ENCODE peak calls at places on chromosomes 6 and 20, in four cellular contexts. P, W, N and O are unnamed samples.

GRCh38 chr6:107318100-107318736 is 141.1 kb downstream of the PDSS2 start:
- DNase-seq in P (peak), W (peak), N (peak), O (peak)

GRCh38 chr20:32983459-32984112 is 20.6 kb downstream of the SUN5 start:
- DNase-seq in P (no peak), W (no peak), N (no peak), O (no peak)

GRCh38 chr20:59577037-59577808 is 27.1 kb upstream of the PHACTR3 start:
- DNase-seq in P (no peak), W (no peak), N (no peak), O (no peak)

GRCh38 chr6:1544603-1545002 is 65.1 kb upstream of the FOXC1 start:
- DNase-seq in P (no peak), W (no peak), N (no peak), O (no peak)

GRCh38 chr6:150091466-150091865 is 22.5 kb upstream of the ULBP3 start:
- DNase-seq in P (no peak), W (no peak), N (no peak), O (no peak)

GRCh38 chr6:43579171-43579570 is 3.2 kb downstream of the POLH start:
- DNase-seq in P (peak), W (no peak), N (peak), O (peak)

GRCh38 chr6:45655630-45656422 is 278.1 kb upstream of the SUPT3H start:
- DNase-seq in P (peak), W (no peak), N (peak), O (peak)

GRCh38 chr20:54219751-54220426 is 12.0 kb downstream of the PFDN4 start:
- DNase-seq in P (peak), W (no peak), N (peak), O (peak)

GRCh38 chr20:1304711-1305515 is 24.0 kb downstream of the SDCBP2 start:
- DNase-seq in P (no peak), W (no peak), N (no peak), O (no peak)

GRCh38 chr6:52420668-52421358 is 671 bp downstream of the EFHC1 start:
- DNase-seq in P (peak), W (no peak), N (peak), O (peak)

GRCh38 chr6:168616807-168617756 is 176.1 kb downstream of the SMOC2 start:
- DNase-seq in P (no peak), W (peak), N (no peak), O (no peak)